ENCODE peak calls at places on chromosomes 2 and 18, in six cellular contexts. O is colonic mucosa, P is prostate gland, U is GM23338, L is astrocyte, J is HepG2. Q is an unnamed sample.

GRCh38 chr2:237704476-237705224 is 77.3 kb downstream of the LRRFIP1 start:
- DNase-seq in O (no peak), P (no peak), U (no peak), L (peak; percentile 68), J (no peak), Q (peak; percentile 63)

GRCh38 chr2:160516547-160517365 is 23.1 kb upstream of the RBMS1 start:
- DNase-seq in O (no peak), P (no peak), U (no peak), L (peak; percentile 79), J (no peak), Q (no peak)

GRCh38 chr2:96247009-96247408 is 18.8 kb downstream of the TMEM127 start:
- DNase-seq in O (no peak), P (no peak), U (no peak), L (no peak), J (no peak), Q (no peak)

GRCh38 chr18:5979971-5980457 is 84.7 kb upstream of the TMEM200C start:
- DNase-seq in O (no peak), P (no peak), U (no peak), L (no peak), J (no peak), Q (no peak)

GRCh38 chr2:309148-309969 is 21.5 kb upstream of the ALKAL2 start:
- DNase-seq in O (no peak), P (no peak), U (peak; percentile 86), L (no peak), J (no peak), Q (no peak)

GRCh38 chr2:56522605-56523089 is 338.9 kb downstream of the CCDC85A start:
- DNase-seq in O (no peak), P (peak; percentile 41), U (no peak), L (peak; percentile 76), J (no peak), Q (no peak)

GRCh38 chr2:107992069-107992468 is 5.7 kb downstream of the SLC5A7 start:
- DNase-seq in O (no peak), P (no peak), U (no peak), L (no peak), J (no peak), Q (no peak)

GRCh38 chr2:203650860-203651613 is 55.4 kb upstream of the CD28 start:
- DNase-seq in O (peak; percentile 85), P (peak; percentile 56), U (peak; percentile 65), L (peak; percentile 52), J (peak; percentile 98), Q (peak; percentile 34)

GRCh38 chr18:12038082-12038660 is 55.5 kb upstream of the ANKRD62 start:
- DNase-seq in O (peak; percentile 38), P (no peak), U (peak; percentile 75), L (peak; percentile 23), J (no peak), Q (no peak)

GRCh38 chr2:189661957-189662321 is 680 bp downstream of the ASNSD1 start:
- DNase-seq in O (no peak), P (no peak), U (peak; percentile 13), L (no peak), J (no peak), Q (no peak)
- H3K27ac ChIP-seq in O (no peak overlapping the region), P (no peak overlapping the region), U (no peak overlapping the region), L (peak overlapping the region; percentile 87), J (peak overlapping the region; percentile 73), Q (peak overlapping the region; percentile 73)

GRCh38 chr2:157176602-157177001 is 80.9 kb upstream of the GALNT5 start:
- DNase-seq in O (no peak), P (no peak), U (no peak), L (no peak), J (no peak), Q (no peak)

GRCh38 chr2:157181234-157181633 is 76.3 kb upstream of the GALNT5 start:
- DNase-seq in O (no peak), P (no peak), U (no peak), L (no peak), J (no peak), Q (no peak)

GRCh38 chr2:157182204-157182709 is 75.2 kb upstream of the GALNT5 start:
- DNase-seq in O (no peak), P (no peak), U (no peak), L (peak; percentile 6), J (no peak), Q (no peak)

GRCh38 chr2:157179706-157180105 is 77.8 kb upstream of the GALNT5 start:
- DNase-seq in O (no peak), P (no peak), U (no peak), L (no peak), J (no peak), Q (no peak)

GRCh38 chr2:157178865-157179264 is 78.6 kb upstream of the GALNT5 start:
- DNase-seq in O (no peak), P (no peak), U (peak; percentile 64), L (no peak), J (no peak), Q (no peak)
- TF ChIP-seq CTCF in O (no peak), P (no peak), U (peak; percentile 53), L (no peak), J (no peak), Q (no peak)

GRCh38 chr18:711330-711692 is 1.1 kb downstream of the ENOSF1 start:
- DNase-seq in O (no peak), P (no peak), U (peak; percentile 36), L (no peak), J (no peak), Q (peak; percentile 14)
- H3K27ac ChIP-seq in O (peak overlapping the region; percentile 62), P (peak overlapping the region; percentile 83), U (no peak overlapping the region), L (peak overlapping the region; percentile 56), J (peak overlapping the region; percentile 70), Q (peak overlapping the region; percentile 82)

GRCh38 chr2:208254871-208255556 is at the start of gene IDH1:
- DNase-seq in O (peak; percentile 100), P (peak; percentile 96), U (peak; percentile 98), L (peak; percentile 73), J (peak; percentile 94), Q (peak; percentile 96)

GRCh38 chr2:208254118-208254870 is 577 bp downstream of the IDH1 start:
- DNase-seq in O (peak; percentile 90), P (peak; percentile 80), U (peak; percentile 94), L (peak; percentile 46), J (peak; percentile 94), Q (peak; percentile 80)

GRCh38 chr2:208256192-208256782 is 1.4 kb upstream of the IDH1 start:
- DNase-seq in O (no peak), P (no peak), U (peak; percentile 58), L (no peak), J (peak; percentile 66), Q (no peak)

GRCh38 chr2:208253518-208254117 is 1.3 kb downstream of the IDH1 start:
- DNase-seq in O (no peak), P (no peak), U (no peak), L (no peak), J (no peak), Q (no peak)

GRCh38 chr2:208255557-208256106 is 761 bp upstream of the IDH1 start:
- DNase-seq in O (no peak), P (no peak), U (no peak), L (no peak), J (no peak), Q (no peak)
- TF ChIP-seq CTCF in O (no peak), P (no peak), U (no peak), L (peak; percentile 3), J (no peak), Q (peak; percentile 29)

GRCh38 chr18:8770655-8771054 is 65.3 kb downstream of the MTCL1 start:
- DNase-seq in O (no peak), P (no peak), U (no peak), L (no peak), J (no peak), Q (no peak)

GRCh38 chr18:8771930-8772329 is 66.6 kb downstream of the MTCL1 start:
- DNase-seq in O (no peak), P (no peak), U (no peak), L (peak; percentile 42), J (no peak), Q (no peak)

GRCh38 chr18:8776013-8776515 is 70.7 kb downstream of the MTCL1 start:
- DNase-seq in O (no peak), P (no peak), U (no peak), L (no peak), J (no peak), Q (no peak)

GRCh38 chr18:8776544-8776943 is 71.2 kb downstream of the MTCL1 start:
- DNase-seq in O (no peak), P (no peak), U (no peak), L (no peak), J (no peak), Q (no peak)

DNA sequence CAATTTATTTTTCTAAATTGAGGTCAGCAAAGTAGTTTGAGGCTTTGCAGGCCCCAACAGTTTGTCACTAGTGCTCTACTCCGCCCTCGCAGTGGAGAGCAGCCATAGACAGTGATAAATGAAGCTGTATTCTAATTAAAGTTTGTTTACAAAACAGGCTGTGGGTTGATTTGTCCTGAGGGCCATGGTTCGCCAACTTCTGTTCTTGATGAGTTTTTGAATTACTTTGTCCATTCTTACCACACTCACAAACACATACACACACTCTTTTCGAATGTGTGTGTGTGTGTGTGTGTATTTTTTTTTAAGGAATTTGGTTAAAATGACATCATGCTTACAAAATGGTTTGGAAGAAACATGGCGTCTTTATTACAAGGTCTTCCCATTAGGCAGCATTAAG is 68.6 kb downstream of the MTCL1 start:
- DNase-seq in O (no peak), P (no peak), U (no peak), L (peak; percentile 59), J (no peak), Q (no peak)
- H3K27ac ChIP-seq in O (no peak overlapping the region), P (no peak overlapping the region), U (no peak overlapping the region), L (no peak overlapping the region), J (no peak overlapping the region), Q (no peak overlapping the region)

DNA sequence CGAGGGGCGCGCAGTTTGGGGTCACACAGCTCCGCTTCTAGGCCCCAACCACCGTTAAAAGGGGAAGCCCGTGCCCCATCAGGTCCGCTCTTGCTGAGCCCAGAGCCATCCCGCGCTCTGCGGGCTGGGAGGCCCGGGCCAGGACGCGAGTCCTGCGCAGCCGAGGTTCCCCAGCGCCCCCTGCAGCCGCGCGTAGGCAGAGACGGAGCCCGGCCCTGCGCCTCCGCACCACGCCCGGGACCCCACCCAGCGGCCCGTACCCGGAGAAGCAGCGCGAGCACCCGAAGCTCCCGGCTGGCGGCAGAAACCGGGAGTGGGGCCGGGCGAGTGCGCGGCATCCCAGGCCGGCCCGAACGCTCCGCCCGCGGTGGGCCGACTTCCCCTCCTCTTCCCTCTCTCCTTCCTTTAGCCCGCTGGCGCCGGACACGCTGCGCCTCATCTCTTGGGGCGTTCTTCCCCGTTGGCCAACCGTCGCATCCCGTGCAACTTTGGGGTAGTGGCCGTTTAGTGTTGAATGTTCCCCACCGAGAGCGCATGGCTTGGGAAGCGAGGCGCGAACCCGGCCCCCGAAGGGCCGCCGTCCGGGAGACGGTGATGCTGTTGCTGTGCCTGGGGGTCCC is at the start of gene ITGA4:
- DNase-seq in O (peak; percentile 81), P (peak; percentile 20), U (peak; percentile 90), L (peak; percentile 58), J (no peak), Q (peak; percentile 29)
- TF ChIP-seq CTCF in O (peak; percentile 65), P (peak; percentile 52), U (peak; percentile 84), L (peak; percentile 38), J (peak; percentile 64), Q (peak; percentile 43)

GRCh38 chr2:63268946-63269345 is 218.3 kb downstream of the OTX1 start:
- DNase-seq in O (no peak), P (no peak), U (no peak), L (no peak), J (no peak), Q (no peak)
- H3K27ac ChIP-seq in O (no peak overlapping the region), P (no peak overlapping the region), U (no peak overlapping the region), L (no peak overlapping the region), J (no peak overlapping the region), Q (no peak overlapping the region)

GRCh38 chr2:126385441-126385840 is 270.5 kb upstream of the GYPC start:
- DNase-seq in O (no peak), P (no peak), U (no peak), L (no peak), J (no peak), Q (no peak)
- TF ChIP-seq CTCF in O (no peak), P (no peak), U (no peak), L (no peak), J (no peak), Q (no peak)

Q was measured in RWPE1.